ENCODE peak calls at places on chromosomes 7 and 10, in four cellular contexts. J is psoas muscle, D is OCI-LY7, U is PC-3. P is an unnamed sample. For H3K4me1 and H3K9me3, the result is how much of the 10 kb centered on the place peaks cover.

GRCh38 chr7:4131043-4131442 is 551.1 kb upstream of the FOXK1 start:
- DNase-seq in J (no peak), D (no peak), U (no peak), P (no peak)

GRCh38 chr10:86744067-86744725 is 12.2 kb upstream of the BMPR1A start:
- DNase-seq in J (no peak), D (no peak), U (no peak), P (no peak)

GRCh38 chr7:90595801-90596683 is at the start of gene CDK14:
- DNase-seq in J (peak), D (peak), U (peak), P (peak)

GRCh38 chr7:12294701-12295100 is 83.6 kb downstream of the TMEM106B start:
- DNase-seq in J (no peak), D (no peak), U (no peak), P (no peak)

GRCh38 chr10:24162236-24162635 is 46.7 kb upstream of the KIAA1217 start:
- DNase-seq in J (no peak), D (no peak), U (no peak), P (no peak)

GRCh38 chr10:24906372-24906771 is 46.0 kb downstream of the PRTFDC1 start:
- DNase-seq in J (no peak), D (no peak), U (no peak), P (no peak)

GRCh38 chr7:143980746-143981510 is 19.2 kb upstream of the OR6B1 start:
- DNase-seq in J (no peak), D (no peak), U (no peak), P (no peak)

GRCh38 chr7:128697301-128697905 is 25.3 kb downstream of the GARIN1A start:
- DNase-seq in J (peak), D (peak), U (no peak), P (peak)

GRCh38 chr10:47253651-47254375 is 46.2 kb upstream of the GDF10 start:
- DNase-seq in J (peak), D (no peak), U (no peak), P (no peak)

GRCh38 chr10:27504897-27505457 is 873 bp downstream of the RAB18 start:
- DNase-seq in J (no peak), D (peak), U (no peak), P (no peak)

GRCh38 chr7:139016931-139017511 is 18.8 kb downstream of the ZC3HAV1L start:
- DNase-seq in J (peak), D (peak), U (peak), P (peak)

GRCh38 chr10:114686013-114686412 is 27.9 kb upstream of the ABLIM1 start:
- DNase-seq in J (no peak), D (no peak), U (peak), P (no peak)

GRCh38 chr7:81447351-81447952 is 322.4 kb downstream of the HGF start:
- DNase-seq in J (no peak), D (no peak), U (peak), P (no peak)

GRCh38 chr10:12417341-12417740 is 68.0 kb downstream of the CAMK1D start:
- DNase-seq in J (no peak), D (no peak), U (no peak), P (no peak)

GRCh38 chr7:120987280-120987679 is 1.2 kb upstream of the CPED1 start:
- DNase-seq in J (no peak), D (no peak), U (no peak), P (no peak)

GRCh38 chr7:155979566-155979965 is 167.3 kb upstream of the SHH start:
- DNase-seq in J (no peak), D (no peak), U (no peak), P (no peak)

GRCh38 chr7:22373388-22373787 is 16.4 kb upstream of the RAPGEF5 start:
- DNase-seq in J (no peak), D (no peak), U (no peak), P (no peak)
- H3K4me1 ChIP-seq in J (under half), D (under half), U (under half), P (under half)

GRCh38 chr10:68900427-68901105 is 549 bp upstream of the DDX50 start:
- DNase-seq in J (peak), D (peak), U (no peak), P (no peak)

GRCh38 chr10:68899186-68899745 is 1.8 kb upstream of the DDX50 start:
- DNase-seq in J (no peak), D (no peak), U (no peak), P (no peak)

GRCh38 chr10:68897336-68897741 is 3.8 kb upstream of the DDX50 start:
- DNase-seq in J (no peak), D (peak), U (peak), P (peak)

DNA sequence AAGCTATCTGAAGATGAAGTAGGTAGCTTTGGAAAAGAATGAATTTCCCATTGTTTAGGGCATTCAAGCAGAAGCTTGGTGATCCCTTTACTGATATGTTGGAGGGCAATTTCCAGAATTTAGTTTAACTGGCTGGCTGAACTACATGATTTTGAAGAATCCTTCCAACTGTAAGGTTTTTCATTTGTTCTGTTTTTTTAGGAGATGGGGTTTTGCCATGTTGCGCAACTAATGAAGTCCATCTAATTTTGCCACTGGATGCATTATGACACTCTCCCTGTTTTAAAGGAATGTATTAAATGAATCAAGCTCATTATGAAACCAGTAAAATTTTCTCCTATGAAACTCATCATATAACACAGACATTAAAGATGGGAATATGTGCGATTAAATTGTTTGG is 6.1 kb upstream of the DDX50 start:
- DNase-seq in J (no peak), D (no peak), U (no peak), P (no peak)
- H3K9me3 ChIP-seq in J (under half), D (under half), U (under half), P (under half)

GRCh38 chr10:110399163-110400094 is 94.7 kb upstream of the SMNDC1 start:
- DNase-seq in J (no peak), D (no peak), U (peak), P (no peak)
- H3K27ac ChIP-seq in J (no peak), D (no peak), U (peak), P (no peak)

GRCh38 chr7:47577351-47577919 is 4.5 kb downstream of the TNS3 start:
- DNase-seq in J (no peak), D (peak), U (no peak), P (no peak)
- H3K4me1 ChIP-seq in J (under half), D (half or more), U (half or more), P (under half)

GRCh38 chr10:123855013-123855684 is 36.5 kb downstream of the CPXM2 start:
- DNase-seq in J (no peak), D (no peak), U (no peak), P (no peak)

GRCh38 chr10:123859651-123860045 is 32.0 kb downstream of the CPXM2 start:
- DNase-seq in J (no peak), D (no peak), U (no peak), P (no peak)

GRCh38 chr10:123858039-123858740 is 33.4 kb downstream of the CPXM2 start:
- DNase-seq in J (no peak), D (no peak), U (no peak), P (no peak)

GRCh38 chr10:123858907-123859650 is 32.5 kb downstream of the CPXM2 start:
- DNase-seq in J (no peak), D (no peak), U (no peak), P (no peak)

DNA sequence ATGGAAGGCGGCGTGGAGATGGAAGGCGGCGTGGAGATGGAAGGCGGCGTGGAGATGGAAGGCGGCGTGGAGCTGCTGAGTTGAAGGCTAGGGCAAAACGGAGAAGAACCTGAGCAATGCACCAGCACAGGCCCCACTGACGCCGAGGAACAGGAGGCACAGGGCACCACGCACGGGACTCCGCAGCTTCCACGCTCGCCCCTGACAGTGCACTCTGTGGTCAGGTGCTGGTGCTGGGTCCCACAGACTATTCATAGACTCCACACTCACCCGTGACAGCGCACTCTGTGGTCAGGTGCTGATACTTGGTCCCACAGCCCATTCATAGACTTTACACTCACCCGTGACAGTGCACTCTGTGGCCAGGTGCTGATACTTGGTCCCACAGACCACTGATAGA is 34.0 kb downstream of the CPXM2 start:
- DNase-seq in J (no peak), D (no peak), U (no peak), P (no peak)
- H3K9me3 ChIP-seq in J (under half), D (under half), U (under half), P (under half)

GRCh38 chr7:44216019-44216418 is 15.2 kb downstream of the YKT6 start:
- DNase-seq in J (no peak), D (no peak), U (no peak), P (no peak)

GRCh38 chr7:44217133-44217714 is 16.4 kb downstream of the YKT6 start:
- DNase-seq in J (no peak), D (no peak), U (no peak), P (no peak)

GRCh38 chr7:44215531-44215930 is 14.8 kb downstream of the YKT6 start:
- DNase-seq in J (no peak), D (no peak), U (no peak), P (no peak)

GRCh38 chr7:44217852-44218402 is 17.1 kb downstream of the YKT6 start:
- DNase-seq in J (no peak), D (no peak), U (no peak), P (no peak)

DNA sequence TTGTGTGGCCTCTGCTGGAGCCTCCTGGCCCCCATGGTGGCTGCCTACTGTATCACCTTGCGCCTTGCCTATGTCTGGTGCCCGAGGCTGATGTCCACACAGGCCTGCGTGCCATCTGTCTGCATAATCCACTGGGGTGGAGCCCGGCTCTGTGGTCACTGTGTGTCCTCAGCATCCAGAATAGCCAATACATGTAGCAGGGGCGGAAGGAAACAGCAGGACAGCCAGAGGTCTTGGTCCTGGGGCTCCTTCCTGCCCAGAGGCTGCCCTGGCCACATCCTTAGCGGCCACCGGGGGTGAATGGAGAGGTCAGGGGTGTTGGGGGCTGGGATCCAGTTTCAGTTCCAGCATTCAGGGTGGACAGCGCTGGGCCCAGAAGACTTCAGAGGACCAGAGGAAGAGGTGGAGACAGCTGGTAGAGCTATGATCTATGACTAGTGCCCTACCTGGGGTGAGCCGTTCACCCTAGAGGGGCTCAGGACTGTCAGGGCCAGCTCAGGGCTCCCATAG is 15.8 kb downstream of the YKT6 start:
- DNase-seq in J (no peak), D (no peak), U (no peak), P (no peak)
- H3K27ac ChIP-seq in J (peak), D (no peak), U (no peak), P (no peak)

DNA sequence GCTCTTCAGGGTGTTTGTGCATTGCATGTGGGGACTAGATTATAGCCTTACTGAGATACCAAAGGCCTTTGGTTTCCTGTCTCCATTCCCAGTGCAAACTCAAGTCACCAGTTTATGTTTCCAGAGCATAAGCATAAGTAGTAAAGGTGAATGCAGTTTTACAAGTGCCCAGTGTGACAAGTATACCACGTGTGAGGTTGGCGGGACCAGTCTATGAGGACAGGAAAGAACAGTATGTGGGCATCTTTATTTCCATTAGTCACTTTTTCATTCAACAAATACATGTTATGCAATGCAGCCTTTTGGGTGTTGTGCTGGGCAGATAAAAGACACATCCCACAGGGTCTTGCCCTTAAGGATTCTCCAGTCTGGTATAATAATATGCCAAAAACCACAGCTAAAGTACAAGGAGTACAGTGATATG is 146.5 kb downstream of the ARID5B start:
- DNase-seq in J (no peak), D (peak), U (peak), P (no peak)
- H3K4me1 ChIP-seq in J (under half), D (half or more), U (half or more), P (half or more)